ENCODE peak calls at places on chromosomes 16 and 17, in eight cellular contexts. M, X, C, J, E, Y, T and B are unnamed samples.

GRCh38 chr17:30580916-30581315 is 103.7 kb downstream of the GOSR1 start:
- DNase-seq in M (no peak), X (no peak), C (no peak), J (no peak), E (no peak), Y (no peak), T (no peak), B (no peak)

GRCh38 chr16:4840984-4841383 is 6.1 kb downstream of the GLYR1 start:
- DNase-seq in M (no peak), X (no peak), C (no peak), J (no peak), E (no peak), Y (no peak), T (no peak), B (no peak)

GRCh38 chr17:17029938-17030337 is 12.3 kb upstream of the MPRIP start:
- DNase-seq in M (no peak), X (no peak), C (no peak), J (no peak), E (no peak), Y (no peak), T (no peak), B (no peak)

GRCh38 chr16:78122774-78123315 is 23.4 kb downstream of the WWOX start:
- DNase-seq in M (peak), X (peak), C (no peak), J (no peak), E (no peak), Y (no peak), T (peak), B (no peak)

GRCh38 chr17:27905524-27906237 is 12.5 kb upstream of the LYRM9 start:
- DNase-seq in M (no peak), X (no peak), C (no peak), J (no peak), E (no peak), Y (no peak), T (no peak), B (no peak)

GRCh38 chr17:348692-349425 is 3.7 kb downstream of the RPH3AL start:
- DNase-seq in M (peak), X (no peak), C (peak), J (no peak), E (peak), Y (no peak), T (peak), B (no peak)

GRCh38 chr16:58854392-58854791 is 120.3 kb upstream of the GOT2 start:
- DNase-seq in M (no peak), X (no peak), C (no peak), J (no peak), E (no peak), Y (no peak), T (no peak), B (no peak)

GRCh38 chr17:19703106-19703775 is 13.1 kb downstream of the SLC47A2 start:
- DNase-seq in M (no peak), X (no peak), C (no peak), J (no peak), E (no peak), Y (no peak), T (no peak), B (peak)

GRCh38 chr17:81200695-81201580 is 21.8 kb downstream of the CEP131 start:
- DNase-seq in M (peak), X (peak), C (peak), J (no peak), E (peak), Y (no peak), T (peak), B (peak)

GRCh38 chr16:80527297-80527696 is 13.5 kb upstream of the DYNLRB2 start:
- DNase-seq in M (peak), X (peak), C (no peak), J (peak), E (no peak), Y (peak), T (no peak), B (peak)

GRCh38 chr17:28501421-28502284 is 4.5 kb upstream of the FOXN1 start:
- DNase-seq in M (no peak), X (no peak), C (no peak), J (no peak), E (no peak), Y (no peak), T (no peak), B (no peak)

GRCh38 chr17:50864747-50865059 is 1.5 kb downstream of the TOB1 start:
- DNase-seq in M (no peak), X (no peak), C (no peak), J (no peak), E (no peak), Y (no peak), T (no peak), B (no peak)

GRCh38 chr17:31888124-31888523 is 13.4 kb downstream of the UTP6 start:
- DNase-seq in M (no peak), X (no peak), C (no peak), J (peak), E (no peak), Y (no peak), T (no peak), B (no peak)

GRCh38 chr17:46044989-46045388 is 45.9 kb downstream of the STH start:
- DNase-seq in M (no peak), X (no peak), C (no peak), J (no peak), E (no peak), Y (no peak), T (no peak), B (no peak)
- H3K27ac ChIP-seq in M (no peak), X (no peak), C (no peak), J (no peak), E (peak), Y (no peak), T (no peak), B (no peak)

GRCh38 chr16:25048146-25048618 is 33.0 kb upstream of the ARHGAP17 start:
- DNase-seq in M (no peak), X (no peak), C (no peak), J (no peak), E (no peak), Y (no peak), T (no peak), B (no peak)
- H3K4me3 ChIP-seq in M (peak), X (peak), C (peak), J (no peak), E (no peak), Y (no peak), T (peak), B (peak)

DNA sequence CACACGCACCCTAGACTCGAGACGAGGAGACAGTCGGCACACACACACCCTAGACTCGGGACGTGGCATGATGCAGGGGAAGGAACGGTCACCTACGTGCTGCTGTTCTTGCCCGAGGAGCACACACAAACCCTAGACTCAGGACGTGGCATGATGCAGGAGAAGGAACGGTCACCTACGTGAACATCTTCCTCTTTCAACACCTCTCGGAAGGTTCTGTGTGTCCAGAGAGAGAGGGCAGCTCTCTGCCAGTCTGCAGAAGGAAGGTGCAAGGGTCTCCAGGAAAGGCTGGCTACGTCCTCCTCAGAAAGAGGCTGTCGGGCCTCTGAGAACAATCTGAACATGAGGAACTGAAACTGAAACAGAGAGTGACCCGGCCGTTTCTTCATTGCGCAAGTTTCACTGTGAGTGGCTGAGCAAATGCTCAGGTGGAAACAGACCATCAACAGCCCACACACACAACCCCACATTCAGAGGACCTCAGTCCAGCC is 43.4 kb downstream of the ZNF276 start:
- DNase-seq in M (no peak), X (no peak), C (peak), J (peak), E (no peak), Y (no peak), T (no peak), B (peak)
- TF ChIP-seq POLR2A in M (no peak), X (no peak), C (no peak), J (peak), E (no peak), Y (no peak), T (no peak), B (no peak)

GRCh38 chr16:8866884-8867482 is 1.8 kb downstream of the CARHSP1 start:
- DNase-seq in M (no peak), X (no peak), C (no peak), J (no peak), E (no peak), Y (no peak), T (no peak), B (peak)
- H3K27ac ChIP-seq in M (peak), X (peak), C (peak), J (peak), E (peak), Y (peak), T (peak), B (peak)

GRCh38 chr17:8057691-8058114 is 18.8 kb downstream of the ALOX15B start:
- DNase-seq in M (peak), X (peak), C (no peak), J (peak), E (peak), Y (peak), T (peak), B (peak)
- H3K4me3 ChIP-seq in M (peak), X (no peak), C (no peak), J (no peak), E (no peak), Y (no peak), T (peak), B (no peak)

GRCh38 chr16:31188450-31189411 is 8.8 kb downstream of the FUS start:
- DNase-seq in M (no peak), X (no peak), C (no peak), J (no peak), E (no peak), Y (no peak), T (no peak), B (no peak)

GRCh38 chr16:31186176-31186575 is 6.2 kb downstream of the FUS start:
- DNase-seq in M (no peak), X (no peak), C (no peak), J (no peak), E (no peak), Y (no peak), T (no peak), B (no peak)

GRCh38 chr16:31187808-31188189 is 7.9 kb downstream of the FUS start:
- DNase-seq in M (no peak), X (no peak), C (no peak), J (no peak), E (no peak), Y (no peak), T (no peak), B (no peak)

GRCh38 chr16:31185339-31185738 is 5.4 kb downstream of the FUS start:
- DNase-seq in M (no peak), X (no peak), C (no peak), J (no peak), E (no peak), Y (no peak), T (no peak), B (no peak)

GRCh38 chr16:31186930-31187807 is 7.2 kb downstream of the FUS start:
- DNase-seq in M (no peak), X (no peak), C (no peak), J (no peak), E (no peak), Y (no peak), T (no peak), B (no peak)
- TF ChIP-seq POLR2A in M (no peak), X (no peak), C (no peak), J (no peak), E (no peak), Y (peak), T (no peak), B (no peak)